ENCODE peak calls at places on chromosomes 12 and 14, in eight cellular contexts. O, D, K, W, B, X, C and R are unnamed samples. For H3K4me1 and H3K36me3, the result is how much of the 10 kb centered on the place peaks cover.

GRCh38 chr12:116384629-116385485 is 107.4 kb upstream of the MED13L start:
- DNase-seq in C (peak), B (no peak), X (peak), O (peak), K (no peak), W (no peak), D (no peak), R (no peak)

GRCh38 chr14:98070521-98070920 is 1201.5 kb downstream of the BCL11B start:
- DNase-seq in O (no peak), W (no peak), K (no peak), C (no peak), X (no peak), D (no peak), B (no peak), R (no peak)

GRCh38 chr12:77893918-77894317 is 63.2 kb downstream of the NAV3 start:
- DNase-seq in C (peak), B (no peak), O (peak), W (no peak), D (no peak), X (no peak), K (no peak), R (peak)

GRCh38 chr14:104299993-104300761 is 161.8 kb downstream of the KIF26A start:
- DNase-seq in W (peak), O (no peak), D (no peak), K (no peak), C (no peak), B (peak), X (no peak), R (no peak)

GRCh38 chr12:7498832-7499231 is 4.7 kb downstream of the CD163 start:
- DNase-seq in C (peak), X (no peak), W (no peak), O (peak), D (no peak), K (no peak), B (no peak), R (no peak)

GRCh38 chr12:28059678-28060077 is 87.1 kb upstream of the PTHLH start:
- DNase-seq in K (no peak), O (no peak), C (no peak), X (no peak), W (no peak), B (no peak), D (no peak), R (no peak)

GRCh38 chr12:126069549-126070165 is 1004.4 kb downstream of the AACS start:
- DNase-seq in B (no peak), D (no peak), W (no peak), K (no peak), X (peak), C (peak), O (peak), R (peak)

GRCh38 chr14:52735921-52736489 is 6.0 kb downstream of the STYX start:
- DNase-seq in X (no peak), K (no peak), B (no peak), D (no peak), W (no peak), O (no peak), C (peak), R (no peak)

GRCh38 chr12:124518051-124518932 is 49.1 kb downstream of the NCOR2 start:
- DNase-seq in D (peak), O (peak), B (peak), C (peak), W (peak), X (peak), K (no peak), R (peak)

GRCh38 chr12:124515981-124516380 is 51.4 kb downstream of the NCOR2 start:
- DNase-seq in D (peak), O (no peak), W (no peak), B (no peak), C (no peak), X (no peak), K (no peak), R (no peak)

GRCh38 chr12:124514996-124515932 is 52.1 kb downstream of the NCOR2 start:
- DNase-seq in B (no peak), O (no peak), D (no peak), W (no peak), C (no peak), K (no peak), X (no peak), R (no peak)

GRCh38 chr12:124517260-124518050 is 50.0 kb downstream of the NCOR2 start:
- DNase-seq in W (peak), D (peak), X (no peak), O (peak), B (peak), K (no peak), C (no peak), R (no peak)

DNA sequence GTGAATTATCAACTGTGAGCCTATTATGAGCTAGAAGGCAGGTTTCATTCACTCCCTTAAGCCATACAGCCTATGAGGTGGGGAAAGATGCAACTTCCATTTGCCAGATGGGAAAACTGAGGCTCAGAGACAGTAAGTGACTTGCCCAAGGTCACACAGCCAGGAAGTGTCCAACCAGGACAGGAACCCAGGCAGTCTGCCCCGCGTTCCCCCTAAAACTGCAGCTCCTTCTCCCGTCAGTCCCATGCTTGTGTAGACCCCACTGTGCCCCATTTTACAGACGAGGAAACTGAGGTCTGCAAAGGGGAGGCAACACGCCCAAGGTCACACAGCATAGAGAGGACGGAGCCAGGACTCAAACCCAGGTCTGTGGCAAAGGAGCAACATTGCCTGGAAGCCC is 50.6 kb downstream of the NCOR2 start:
- DNase-seq in X (no peak), K (no peak), B (no peak), C (no peak), O (no peak), D (no peak), W (no peak), R (no peak)
- H3K4me1 ChIP-seq in X (under half), K (under half), B (half or more), C (half or more), O (under half), D (half or more), W (under half), R (under half)

GRCh38 chr14:67748312-67748711 is 46.6 kb downstream of the RDH12 start:
- DNase-seq in D (no peak), C (no peak), K (no peak), O (no peak), X (no peak), B (no peak), W (no peak), R (no peak)
- H3K36me3 ChIP-seq in D (half or more), C (under half), K (under half), O (under half), X (half or more), B (half or more), W (under half), R (under half)

GRCh38 chr12:124751654-124752355 is 111.9 kb downstream of the SCARB1 start:
- DNase-seq in X (no peak), C (no peak), W (no peak), D (no peak), O (no peak), B (no peak), K (no peak), R (no peak)

GRCh38 chr12:124752437-124753229 is 111.0 kb downstream of the SCARB1 start:
- DNase-seq in X (no peak), K (no peak), D (no peak), C (no peak), O (no peak), W (no peak), B (no peak), R (no peak)

GRCh38 chr12:124750787-124751471 is 112.7 kb downstream of the SCARB1 start:
- DNase-seq in C (no peak), B (no peak), O (no peak), K (no peak), W (no peak), D (no peak), X (peak), R (no peak)

GRCh38 chr12:124749725-124750124 is 113.9 kb downstream of the SCARB1 start:
- DNase-seq in B (no peak), K (no peak), X (no peak), D (no peak), W (no peak), O (no peak), C (no peak), R (no peak)

DNA sequence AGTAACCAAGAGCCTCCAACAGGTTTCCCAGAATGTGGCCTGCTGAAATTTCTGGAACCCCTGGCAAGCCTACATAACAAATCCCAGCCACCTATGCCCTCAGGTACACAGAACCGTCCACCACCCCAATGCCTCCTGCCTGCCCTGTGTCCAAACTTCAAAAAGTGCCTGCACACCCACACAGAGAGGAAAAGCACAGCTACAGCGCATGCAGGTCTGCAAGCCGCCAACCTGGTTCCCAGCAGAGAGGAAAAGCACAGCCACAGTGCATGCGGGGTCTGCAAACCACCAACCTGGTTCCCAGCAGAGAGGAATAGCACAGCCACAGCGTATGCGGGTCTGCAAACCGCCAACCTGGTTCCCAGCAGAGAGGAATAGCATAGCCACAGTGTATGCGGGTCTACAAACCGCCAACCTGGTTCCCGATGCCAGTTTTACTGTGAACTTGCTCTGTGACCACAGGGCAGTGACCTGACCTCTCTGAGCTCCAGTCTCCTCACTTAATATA is 113.5 kb downstream of the SCARB1 start:
- DNase-seq in O (no peak), D (no peak), K (no peak), X (peak), W (no peak), B (no peak), C (no peak), R (no peak)
- H3K4me1 ChIP-seq in O (under half), D (under half), K (under half), X (under half), W (under half), B (half or more), C (under half), R (under half)

GRCh38 chr14:23080474-23080873 is 14.5 kb downstream of the ACIN1 start:
- DNase-seq in O (no peak), C (no peak), X (no peak), W (no peak), K (no peak), B (no peak), D (no peak), R (no peak)
- H3K36me3 ChIP-seq in O (under half), C (half or more), X (half or more), W (under half), K (half or more), B (half or more), D (half or more), R (half or more)

GRCh38 chr14:35398095-35398584 is 6.4 kb downstream of the NFKBIA start:
- DNase-seq in C (no peak), X (peak), O (no peak), B (no peak), K (no peak), D (no peak), W (peak), R (no peak)
- H3K4me1 ChIP-seq in C (under half), X (under half), O (under half), B (half or more), K (under half), D (under half), W (under half), R (under half)

GRCh38 chr14:21090940-21091663 is 7.4 kb downstream of the ZNF219 start:
- DNase-seq in K (no peak), C (no peak), D (no peak), W (peak), B (no peak), X (no peak), O (no peak), R (no peak)
- H3K36me3 ChIP-seq in K (under half), C (under half), D (half or more), W (under half), B (half or more), X (half or more), O (under half), R (under half)